ENCODE peak calls at places on chromosomes 5 and 9, in five cellular contexts. One of them, this sample, is unnamed.

GRCh38 chr9:81798606-81799005 is 109.3 kb upstream of the TLE1 start:
- DNase-seq in GM10248: no peak
- DNase-seq in progenitor cell of endocrine pancreas: no peak
- DNase-seq in AG04449: peak; percentile 16
- DNase-seq in AG09319: no peak
- DNase-seq in this sample: no peak

GRCh38 chr5:178455480-178455835 is 134.7 kb downstream of the COL23A1 start:
- DNase-seq in AG04449: no peak
- DNase-seq in progenitor cell of endocrine pancreas: no peak
- DNase-seq in AG09319: no peak
- DNase-seq in GM10248: no peak
- DNase-seq in this sample: no peak

GRCh38 chr5:126100767-126101166 is 322.4 kb upstream of the GRAMD2B start:
- DNase-seq in GM10248: no peak
- DNase-seq in progenitor cell of endocrine pancreas: no peak
- DNase-seq in AG04449: no peak
- DNase-seq in AG09319: no peak
- DNase-seq in this sample: no peak

GRCh38 chr9:88313364-88314220 is 74.7 kb upstream of the SPIN1 start:
- DNase-seq in AG09319: no peak
- DNase-seq in GM10248: no peak
- DNase-seq in AG04449: no peak
- DNase-seq in progenitor cell of endocrine pancreas: no peak
- DNase-seq in this sample: no peak

GRCh38 chr9:93503381-93503780 is 50.0 kb upstream of the FAM120AOS start:
- DNase-seq in AG09319: no peak
- DNase-seq in GM10248: no peak
- DNase-seq in progenitor cell of endocrine pancreas: no peak
- DNase-seq in AG04449: no peak
- DNase-seq in this sample: no peak

GRCh38 chr9:114606597-114607207 is 4.4 kb upstream of the TMEM268 start:
- DNase-seq in AG04449: peak; percentile 69
- DNase-seq in GM10248: no peak
- DNase-seq in AG09319: peak; percentile 73
- DNase-seq in progenitor cell of endocrine pancreas: no peak
- DNase-seq in this sample: no peak

GRCh38 chr9:120715331-120715924 is 1.2 kb upstream of the MEGF9 start:
- DNase-seq in progenitor cell of endocrine pancreas: no peak
- DNase-seq in AG04449: no peak
- DNase-seq in AG09319: peak; percentile 41
- DNase-seq in GM10248: no peak
- DNase-seq in this sample: no peak

GRCh38 chr9:126755325-126755875 is 49.4 kb upstream of the ZBTB43 start:
- DNase-seq in progenitor cell of endocrine pancreas: no peak
- DNase-seq in GM10248: no peak
- DNase-seq in AG04449: no peak
- DNase-seq in AG09319: no peak
- DNase-seq in this sample: no peak

GRCh38 chr5:73265641-73266040 is 92.6 kb downstream of the TMEM174 start:
- DNase-seq in AG09319: no peak
- DNase-seq in GM10248: no peak
- DNase-seq in AG04449: no peak
- DNase-seq in progenitor cell of endocrine pancreas: no peak
- DNase-seq in this sample: no peak

GRCh38 chr5:150007050-150007449 is 6.5 kb downstream of the HMGXB3 start:
- DNase-seq in AG09319: no peak
- DNase-seq in progenitor cell of endocrine pancreas: no peak
- DNase-seq in AG04449: no peak
- DNase-seq in GM10248: no peak
- DNase-seq in this sample: no peak

GRCh38 chr5:93164690-93165089 is 416.3 kb downstream of the NR2F1-AS1 start:
- DNase-seq in GM10248: no peak
- DNase-seq in progenitor cell of endocrine pancreas: no peak
- DNase-seq in AG09319: peak; percentile 47
- DNase-seq in AG04449: no peak
- DNase-seq in this sample: no peak

GRCh38 chr5:73858786-73859185 is 232.8 kb downstream of the ARHGEF28 start:
- DNase-seq in AG04449: no peak
- DNase-seq in GM10248: no peak
- DNase-seq in progenitor cell of endocrine pancreas: no peak
- DNase-seq in AG09319: no peak
- DNase-seq in this sample: no peak

GRCh38 chr9:136133191-136133958 is 14.7 kb upstream of the TMEM250 start:
- DNase-seq in AG04449: no peak
- DNase-seq in AG09319: no peak
- DNase-seq in GM10248: no peak
- DNase-seq in progenitor cell of endocrine pancreas: peak; percentile 64
- DNase-seq in this sample: no peak

GRCh38 chr9:78994476-78994875 is 577.3 kb upstream of the TLE4 start:
- DNase-seq in progenitor cell of endocrine pancreas: no peak
- DNase-seq in GM10248: no peak
- DNase-seq in AG09319: no peak
- DNase-seq in AG04449: no peak
- DNase-seq in this sample: no peak

GRCh38 chr5:98700730-98701129 is 72.7 kb upstream of the RGMB start:
- DNase-seq in AG09319: no peak
- DNase-seq in AG04449: no peak
- DNase-seq in progenitor cell of endocrine pancreas: no peak
- DNase-seq in GM10248: no peak
- DNase-seq in this sample: no peak

GRCh38 chr5:143008809-143009521 is 238.8 kb downstream of the ARHGAP26 start:
- DNase-seq in AG09319: no peak
- DNase-seq in progenitor cell of endocrine pancreas: no peak
- DNase-seq in AG04449: peak; percentile 77
- DNase-seq in GM10248: peak; percentile 34
- DNase-seq in this sample: no peak

GRCh38 chr5:93585753-93586385 is 2.8 kb downstream of the NR2F1 start:
- DNase-seq in GM10248: no peak
- DNase-seq in progenitor cell of endocrine pancreas: no peak
- DNase-seq in AG09319: no peak
- DNase-seq in AG04449: no peak
- DNase-seq in this sample: no peak

GRCh38 chr9:6055213-6055612 is 39.8 kb upstream of the RANBP6 start:
- DNase-seq in GM10248: peak; percentile 29
- DNase-seq in progenitor cell of endocrine pancreas: no peak
- DNase-seq in AG09319: peak; percentile 90
- DNase-seq in AG04449: peak; percentile 61
- DNase-seq in this sample: no peak

GRCh38 chr9:132546148-132547051 is 36.0 kb upstream of the BARHL1 start:
- DNase-seq in AG04449: no peak
- DNase-seq in AG09319: no peak
- DNase-seq in GM10248: no peak
- DNase-seq in progenitor cell of endocrine pancreas: peak; percentile 45
- DNase-seq in this sample: no peak
- TF ChIP-seq CTCF in AG04449: peak; percentile 35
- TF ChIP-seq CTCF in AG09319: peak; percentile 17
- TF ChIP-seq CTCF in GM10248: no peak
- TF ChIP-seq CTCF in progenitor cell of endocrine pancreas: peak; percentile 68
- TF ChIP-seq CTCF in this sample: no peak

GRCh38 chr5:1134478-1134877 is 22.6 kb upstream of the SLC12A7 start:
- DNase-seq in AG09319: no peak
- DNase-seq in GM10248: peak; percentile 75
- DNase-seq in AG04449: no peak
- DNase-seq in progenitor cell of endocrine pancreas: no peak
- DNase-seq in this sample: no peak
- TF ChIP-seq CTCF in AG09319: no peak
- TF ChIP-seq CTCF in GM10248: peak; percentile 27
- TF ChIP-seq CTCF in AG04449: no peak
- TF ChIP-seq CTCF in progenitor cell of endocrine pancreas: peak; percentile 41
- TF ChIP-seq CTCF in this sample: no peak

DNA sequence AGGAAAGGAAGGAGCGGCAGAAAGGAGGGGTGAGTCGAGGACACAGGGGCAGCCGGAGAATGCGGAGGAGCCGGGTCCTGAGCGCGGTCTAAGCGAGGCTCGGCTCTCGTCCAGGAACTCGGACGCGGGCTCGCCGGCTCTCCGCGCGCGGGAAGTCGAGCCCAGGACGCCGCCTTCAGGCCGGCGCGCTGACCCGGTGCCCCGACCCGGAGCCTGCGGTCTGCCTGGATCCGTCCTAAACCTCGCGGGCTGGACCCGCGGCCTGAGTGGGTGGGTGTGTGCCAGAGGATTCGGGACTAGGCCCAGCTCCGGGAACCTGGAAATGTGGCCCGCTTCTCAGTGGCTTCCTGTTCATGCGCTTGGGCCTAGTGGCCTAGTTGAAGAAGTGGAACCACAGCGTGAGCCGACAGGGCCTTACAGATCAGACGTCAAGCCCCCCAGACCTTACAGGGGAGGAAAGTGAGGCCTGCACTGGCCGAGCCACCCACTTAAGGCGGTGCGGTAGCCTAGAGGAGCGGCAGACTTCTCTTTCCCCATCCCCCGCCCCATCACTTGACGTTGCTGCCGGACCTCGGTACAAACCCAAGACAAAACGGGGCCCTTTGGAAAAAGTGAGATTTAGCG is 1.2 kb downstream of the CDKN2B-AS1 start:
- DNase-seq in GM10248: peak; percentile 44
- DNase-seq in AG09319: no peak
- DNase-seq in progenitor cell of endocrine pancreas: peak; percentile 33
- DNase-seq in AG04449: no peak
- DNase-seq in this sample: no peak
- TF ChIP-seq CTCF in GM10248: peak; percentile 37
- TF ChIP-seq CTCF in AG09319: peak; percentile 34
- TF ChIP-seq CTCF in progenitor cell of endocrine pancreas: no peak
- TF ChIP-seq CTCF in AG04449: peak; percentile 38
- TF ChIP-seq CTCF in this sample: no peak

GRCh38 chr9:91426123-91426745 is 2.6 kb upstream of the NFIL3 start:
- DNase-seq in progenitor cell of endocrine pancreas: no peak
- DNase-seq in AG09319: no peak
- DNase-seq in GM10248: peak; percentile 56
- DNase-seq in AG04449: no peak
- DNase-seq in this sample: no peak
- TF ChIP-seq CTCF in progenitor cell of endocrine pancreas: peak; percentile 44
- TF ChIP-seq CTCF in AG09319: peak; percentile 55
- TF ChIP-seq CTCF in GM10248: peak; percentile 67
- TF ChIP-seq CTCF in AG04449: peak; percentile 35
- TF ChIP-seq CTCF in this sample: no peak

DNA sequence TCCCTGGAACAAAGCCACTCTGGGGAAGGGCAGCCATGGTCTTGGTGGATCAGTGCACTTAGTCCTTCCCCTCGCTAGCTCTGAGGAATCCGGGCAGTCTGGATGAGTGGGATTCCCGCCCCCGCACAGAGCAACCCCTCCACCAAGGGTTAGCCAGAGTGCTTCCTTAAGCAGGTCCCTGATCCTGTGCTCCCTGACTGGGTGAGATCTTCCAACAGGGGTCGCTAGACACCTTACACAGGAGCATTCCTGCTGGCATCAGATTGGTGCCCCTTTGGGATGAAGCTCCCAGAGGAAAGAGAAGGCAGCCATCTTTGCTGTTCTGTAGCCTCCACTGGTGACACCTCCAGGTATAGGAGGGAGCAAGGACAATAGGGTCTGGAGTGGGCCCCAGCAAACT is 228.8 kb downstream of the AP3B1 start:
- DNase-seq in AG04449: no peak
- DNase-seq in GM10248: no peak
- DNase-seq in progenitor cell of endocrine pancreas: no peak
- DNase-seq in AG09319: no peak
- DNase-seq in this sample: no peak
- TF ChIP-seq CTCF in AG04449: no peak
- TF ChIP-seq CTCF in GM10248: peak; percentile 26
- TF ChIP-seq CTCF in progenitor cell of endocrine pancreas: no peak
- TF ChIP-seq CTCF in AG09319: no peak
- TF ChIP-seq CTCF in this sample: no peak

GRCh38 chr5:96823060-96823459 is 15.3 kb upstream of the ERAP1 start:
- DNase-seq in AG09319: no peak
- DNase-seq in progenitor cell of endocrine pancreas: no peak
- DNase-seq in AG04449: no peak
- DNase-seq in GM10248: no peak
- DNase-seq in this sample: no peak
- TF ChIP-seq CTCF in AG09319: no peak
- TF ChIP-seq CTCF in progenitor cell of endocrine pancreas: no peak
- TF ChIP-seq CTCF in AG04449: no peak
- TF ChIP-seq CTCF in GM10248: no peak
- TF ChIP-seq CTCF in this sample: no peak

GRCh38 chr5:91383956-91384300 is 811 bp upstream of the ARRDC3 start:
- DNase-seq in GM10248: no peak
- DNase-seq in AG09319: no peak
- DNase-seq in progenitor cell of endocrine pancreas: no peak
- DNase-seq in AG04449: no peak
- DNase-seq in this sample: no peak

GRCh38 chr5:91382530-91383026 is 539 bp downstream of the ARRDC3 start:
- DNase-seq in GM10248: no peak
- DNase-seq in AG09319: no peak
- DNase-seq in progenitor cell of endocrine pancreas: no peak
- DNase-seq in AG04449: no peak
- DNase-seq in this sample: no peak

GRCh38 chr5:91384671-91385430 is 1.7 kb upstream of the ARRDC3 start:
- DNase-seq in AG04449: peak; percentile 59
- DNase-seq in AG09319: peak; percentile 84
- DNase-seq in GM10248: peak; percentile 75
- DNase-seq in progenitor cell of endocrine pancreas: no peak
- DNase-seq in this sample: no peak

GRCh38 chr5:91381774-91382492 is 1.2 kb downstream of the ARRDC3 start:
- DNase-seq in progenitor cell of endocrine pancreas: peak; percentile 51
- DNase-seq in AG04449: peak; percentile 46
- DNase-seq in GM10248: peak; percentile 56
- DNase-seq in AG09319: peak; percentile 77
- DNase-seq in this sample: peak; percentile 38

GRCh38 chr5:91383027-91383955 is at the start of gene ARRDC3:
- DNase-seq in progenitor cell of endocrine pancreas: peak; percentile 94
- DNase-seq in GM10248: peak; percentile 84
- DNase-seq in AG09319: peak; percentile 94
- DNase-seq in AG04449: peak; percentile 59
- DNase-seq in this sample: peak; percentile 81
- TF ChIP-seq CTCF in progenitor cell of endocrine pancreas: no peak
- TF ChIP-seq CTCF in GM10248: no peak
- TF ChIP-seq CTCF in AG09319: no peak
- TF ChIP-seq CTCF in AG04449: no peak
- TF ChIP-seq CTCF in this sample: no peak

DNA sequence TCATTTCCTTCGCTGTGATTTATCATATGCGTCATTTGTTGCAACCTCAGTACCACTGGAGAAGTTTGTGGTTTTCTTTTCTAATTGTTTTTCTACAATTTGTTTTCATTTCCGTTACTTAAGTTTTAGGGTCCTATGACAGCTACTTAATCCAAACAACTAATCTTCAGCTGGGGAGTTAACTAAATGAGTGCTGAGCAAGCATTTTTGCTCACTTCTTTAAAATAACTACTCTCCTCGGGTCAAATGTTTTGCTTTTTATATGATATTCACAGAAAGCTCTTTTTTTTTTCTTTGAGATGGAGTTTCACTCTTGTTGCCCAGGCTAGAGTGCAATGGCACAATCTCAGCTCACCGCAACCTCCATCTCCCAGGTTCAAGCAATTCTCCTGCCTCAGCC is 14.6 kb upstream of the ICE1 start:
- DNase-seq in AG09319: no peak
- DNase-seq in GM10248: no peak
- DNase-seq in AG04449: no peak
- DNase-seq in progenitor cell of endocrine pancreas: no peak
- DNase-seq in this sample: no peak
- TF ChIP-seq CTCF in AG09319: no peak
- TF ChIP-seq CTCF in GM10248: no peak
- TF ChIP-seq CTCF in AG04449: no peak
- TF ChIP-seq CTCF in progenitor cell of endocrine pancreas: no peak
- TF ChIP-seq CTCF in this sample: no peak